ENCODE peak calls at places on chromosomes 5 and 9, in seven cellular contexts. R is A549, Z is suprapubic skin, X is uterus, M is IMR-90, A is prostate gland, T is adrenal gland. Y is an unnamed sample.
A peak's percentile ranks its signal among the peaks of the same experiment; 100 is the strongest.

GRCh38 chr5:143509758-143510221 is 106.3 kb upstream of the NR3C1 start:
- DNase-seq in R (no peak), Z (no peak), X (no peak), M (no peak), A (no peak), T (no peak), Y (no peak)

GRCh38 chr5:74200560-74200959 is 440.0 kb downstream of the ENC1 start:
- DNase-seq in R (no peak), Z (no peak), X (no peak), M (no peak), A (no peak), T (no peak), Y (no peak)

GRCh38 chr5:73370620-73371583 is 77.7 kb downstream of the FOXD1 start:
- DNase-seq in R (peak; percentile 77), Z (no peak), X (no peak), M (peak; percentile 98), A (no peak), T (no peak), Y (no peak)

GRCh38 chr9:98709968-98710965 is 1.5 kb upstream of the GABBR2 start:
- DNase-seq in R (no peak), Z (no peak), X (no peak), M (peak; percentile 73), A (no peak), T (peak; percentile 23), Y (no peak)

GRCh38 chr5:40601198-40601868 is 78.4 kb upstream of the PTGER4 start:
- DNase-seq in R (no peak), Z (no peak), X (no peak), M (no peak), A (no peak), T (no peak), Y (no peak)

GRCh38 chr5:115586525-115587146 is 15.6 kb downstream of the TICAM2 start:
- DNase-seq in R (peak; percentile 14), Z (no peak), X (no peak), M (peak; percentile 54), A (no peak), T (no peak), Y (no peak)

GRCh38 chr5:67644221-67644920 is 447.8 kb upstream of the CD180 start:
- DNase-seq in R (no peak), Z (no peak), X (no peak), M (no peak), A (no peak), T (no peak), Y (no peak)

GRCh38 chr5:174065528-174066189 is 20.2 kb downstream of the NSG2 start:
- DNase-seq in R (no peak), Z (no peak), X (no peak), M (no peak), A (no peak), T (no peak), Y (no peak)

GRCh38 chr5:149434162-149435014 is 55.3 kb upstream of the IL17B start:
- DNase-seq in R (peak; percentile 88), Z (no peak), X (peak; percentile 74), M (peak; percentile 82), A (peak; percentile 56), T (peak; percentile 73), Y (no peak)

GRCh38 chr9:130486103-130486502 is 41.3 kb downstream of the ASS1 start:
- DNase-seq in R (no peak), Z (no peak), X (no peak), M (no peak), A (no peak), T (no peak), Y (no peak)

GRCh38 chr9:130483281-130483949 is 38.7 kb downstream of the ASS1 start:
- DNase-seq in R (no peak), Z (no peak), X (no peak), M (no peak), A (no peak), T (no peak), Y (no peak)

GRCh38 chr9:130480673-130481072 is 35.9 kb downstream of the ASS1 start:
- DNase-seq in R (no peak), Z (no peak), X (no peak), M (no peak), A (no peak), T (no peak), Y (no peak)

GRCh38 chr9:130482463-130482862 is 37.7 kb downstream of the ASS1 start:
- DNase-seq in R (no peak), Z (no peak), X (no peak), M (no peak), A (no peak), T (no peak), Y (no peak)

DNA sequence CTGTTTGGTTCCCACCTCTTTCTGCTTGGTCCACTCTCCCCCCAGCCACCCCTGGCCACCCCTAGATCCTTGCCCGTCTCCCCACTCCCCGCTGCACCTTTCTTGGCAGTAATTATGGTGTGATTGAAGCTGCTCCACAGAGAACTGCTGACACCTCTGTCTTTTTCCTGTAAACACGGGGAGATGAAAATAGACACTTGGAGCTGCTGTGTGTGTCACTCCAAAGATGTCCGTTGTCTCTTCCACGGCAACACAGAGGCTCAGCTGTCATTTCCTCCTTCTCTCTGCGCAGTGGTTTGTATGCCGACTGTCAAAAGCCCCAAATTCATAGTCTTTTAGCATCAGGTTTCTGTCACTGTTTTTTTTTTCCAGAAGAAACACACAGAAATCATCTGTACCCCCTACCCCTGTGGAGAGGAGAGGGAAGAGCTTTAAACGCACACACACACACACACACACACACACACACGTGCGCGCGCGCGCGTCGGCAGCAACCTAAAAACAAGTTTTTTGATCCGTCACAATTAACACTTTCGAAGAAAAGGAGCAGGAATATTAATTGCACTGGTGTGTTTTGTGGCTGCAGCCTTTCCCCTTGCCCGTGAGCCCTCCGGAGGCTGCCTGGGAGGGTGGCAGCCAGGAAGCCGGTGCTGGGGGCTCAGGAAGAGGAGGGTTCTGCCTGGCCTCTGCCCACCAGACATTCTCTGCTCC is 39.8 kb downstream of the ASS1 start:
- DNase-seq in R (no peak), Z (no peak), X (no peak), M (no peak), A (no peak), T (no peak), Y (no peak)
- H3K4me1 ChIP-seq in R (no peaks in the 10 kb centered on the region), Z (no peaks in the 10 kb centered on the region), X (no peaks in the 10 kb centered on the region), M (no peaks in the 10 kb centered on the region), A (no peaks in the 10 kb centered on the region), T (no peaks in the 10 kb centered on the region), Y (no peaks in the 10 kb centered on the region)

GRCh38 chr5:76952795-76953536 is at the start of gene CRHBP:
- DNase-seq in R (no peak), Z (no peak), X (no peak), M (no peak), A (no peak), T (no peak), Y (no peak)
- TF ChIP-seq POLR2A in R (no peak), Z (no peak), X (no peak), M (no peak), A (no peak), T (no peak), Y (no peak)

DNA sequence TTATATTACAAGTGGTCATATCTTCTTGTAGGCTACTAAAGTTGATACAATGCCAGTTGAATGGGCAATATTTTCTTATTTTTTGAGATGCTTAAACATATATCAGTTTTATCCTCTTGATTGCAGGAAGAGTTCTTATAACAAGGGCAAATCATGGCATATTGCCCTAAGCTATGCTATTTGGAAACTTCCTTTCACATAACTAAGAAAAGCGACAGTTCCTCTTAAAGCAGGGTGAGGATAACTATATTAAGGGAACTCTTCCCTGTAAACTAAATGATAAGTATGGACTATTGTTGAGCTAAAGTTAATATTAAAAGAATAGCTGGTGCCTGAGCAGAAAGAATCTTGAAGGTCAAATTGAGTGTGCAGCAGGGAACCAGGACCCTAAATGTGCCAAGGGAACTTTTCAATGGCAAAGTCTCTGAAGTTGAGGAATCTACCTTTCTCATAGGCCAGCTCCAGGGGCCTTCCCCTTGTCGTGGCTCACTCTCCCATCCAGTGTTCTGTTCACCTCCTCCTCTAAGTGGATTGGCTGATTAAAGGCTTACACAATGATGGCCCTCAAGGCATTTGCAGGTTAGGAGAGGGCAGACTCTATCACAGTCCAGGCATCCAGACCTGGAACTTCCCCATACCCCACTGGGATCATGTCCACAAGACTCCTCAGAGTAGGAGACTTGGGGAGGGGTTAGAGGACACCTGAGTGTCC is 26.8 kb downstream of the FYB1 start:
- DNase-seq in R (no peak), Z (no peak), X (no peak), M (no peak), A (no peak), T (no peak), Y (no peak)
- H3K4me1 ChIP-seq in R (peaks cover 71% of the 10 kb centered on the region), Z (no peaks in the 10 kb centered on the region), X (no peaks in the 10 kb centered on the region), M (no peaks in the 10 kb centered on the region), A (no peaks in the 10 kb centered on the region), T (no peaks in the 10 kb centered on the region), Y (no peaks in the 10 kb centered on the region)

DNA sequence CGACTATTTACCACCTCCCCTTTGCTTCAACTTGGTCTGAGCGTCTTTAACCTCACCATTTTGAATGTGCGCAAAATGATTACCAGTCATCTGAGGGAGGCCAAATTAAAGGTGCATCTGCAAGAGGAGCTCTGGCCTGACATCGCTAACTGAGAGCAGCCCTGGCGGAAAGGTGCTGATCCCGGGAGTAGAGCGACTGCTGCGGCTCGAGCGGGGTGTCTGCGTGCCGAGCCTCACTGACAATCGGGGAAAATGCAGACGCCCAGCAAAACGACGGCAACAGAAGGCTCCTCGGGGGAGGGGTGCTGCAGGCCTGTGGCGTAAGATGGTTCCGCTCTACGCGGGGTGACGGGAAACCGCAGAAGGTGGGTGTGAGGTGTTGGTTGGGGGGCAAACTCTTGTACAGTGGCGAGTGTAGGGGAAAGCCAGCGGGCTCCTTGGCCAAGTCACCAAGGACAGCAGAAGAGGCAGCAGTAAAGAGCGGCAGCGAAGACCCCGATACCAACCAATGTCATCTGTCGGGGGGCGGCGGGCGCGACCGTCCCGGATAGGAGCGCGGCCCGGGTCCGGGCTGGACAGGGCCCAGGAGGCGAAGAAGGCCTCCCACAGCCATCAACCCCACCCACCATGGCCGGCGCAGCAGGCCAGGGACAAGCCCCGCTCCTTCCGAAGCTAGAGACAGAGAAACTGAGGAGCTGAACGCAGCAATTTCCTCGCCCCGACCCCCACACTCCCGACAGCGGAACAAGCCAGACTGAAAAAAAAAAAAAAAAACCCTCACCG is 522 bp downstream of the PJA2 start:
- DNase-seq in R (peak; percentile 67), Z (peak; percentile 85), X (peak; percentile 69), M (peak; percentile 80), A (peak; percentile 63), T (peak; percentile 71), Y (peak; percentile 79)
- TF ChIP-seq POLR2A in R (no peak), Z (peak; percentile 17), X (no peak), M (peak; percentile 73), A (peak; percentile 38), T (no peak), Y (no peak)

Y was measured in heart left ventricle.